ENCODE peak calls at places on chromosomes 12 and 14, in four cellular contexts. N is hepatocyte, M is brain microvascular endothelial cell, Y is HCT116. X is an unnamed sample. For H3K27me3, the result is how much of the 10 kb centered on the place peaks cover.

GRCh38 chr12:10716277-10716676 is 6.8 kb downstream of the YBX3 start:
- DNase-seq in N (no peak), Y (no peak), M (no peak), X (no peak)

GRCh38 chr12:29163146-29163545 is 14.1 kb downstream of the FAR2 start:
- DNase-seq in M (no peak), Y (no peak), N (no peak), X (no peak)

GRCh38 chr12:57455374-57456144 is 452 bp downstream of the INHBE start:
- DNase-seq in M (no peak), N (no peak), Y (no peak), X (no peak)

GRCh38 chr14:104107611-104108569 is 22.4 kb downstream of the ASPG start:
- DNase-seq in N (peak), Y (no peak), M (no peak), X (no peak)

GRCh38 chr14:94750371-94750770 is 19.5 kb downstream of the GSC start:
- DNase-seq in N (no peak), Y (no peak), M (no peak), X (no peak)

GRCh38 chr12:13288937-13289643 is 92.6 kb downstream of the EMP1 start:
- DNase-seq in N (no peak), M (no peak), Y (no peak), X (peak)

GRCh38 chr12:105100998-105101397 is 6.5 kb upstream of the WASHC4 start:
- DNase-seq in N (no peak), M (no peak), Y (no peak), X (peak)

GRCh38 chr12:92582466-92582865 is 120.3 kb upstream of the PLEKHG7 start:
- DNase-seq in N (no peak), Y (no peak), M (no peak), X (no peak)

GRCh38 chr14:69660344-69661193 is 49.2 kb downstream of the SUSD6 start:
- DNase-seq in M (no peak), N (no peak), Y (no peak), X (no peak)

GRCh38 chr12:100254876-100255275 is 12.0 kb downstream of the DEPDC4 start:
- DNase-seq in M (no peak), Y (no peak), N (no peak), X (no peak)

GRCh38 chr14:68658029-68658509 is 134.8 kb downstream of the ZFP36L1 start:
- DNase-seq in M (no peak), Y (no peak), N (no peak), X (no peak)

GRCh38 chr12:110790301-110790700 is 47.6 kb upstream of the PPP1CC start:
- DNase-seq in N (no peak), M (no peak), Y (no peak), X (peak)

GRCh38 chr12:16531623-16532022 is 74.3 kb downstream of the LMO3 start:
- DNase-seq in N (no peak), Y (no peak), M (no peak), X (no peak)

GRCh38 chr14:50354527-50354926 is 42.2 kb downstream of the CDKL1 start:
- DNase-seq in M (no peak), N (no peak), Y (no peak), X (peak)

GRCh38 chr12:121953695-121954094 is 35.3 kb downstream of the CFAP251 start:
- DNase-seq in N (no peak), M (no peak), Y (no peak), X (no peak)

GRCh38 chr12:118189761-118190181 is 53.8 kb downstream of the PEBP1 start:
- DNase-seq in M (peak), N (peak), Y (no peak), X (peak)

GRCh38 chr12:74689071-74689655 is 151.5 kb downstream of the ATXN7L3B start:
- DNase-seq in N (peak), Y (peak), M (peak), X (peak)

GRCh38 chr12:108615918-108616317 is 17.8 kb downstream of the SELPLG start:
- DNase-seq in N (no peak), M (no peak), Y (no peak), X (no peak)

GRCh38 chr12:6494351-6494743 is 445 bp downstream of the NCAPD2 start:
- DNase-seq in M (peak), N (no peak), Y (no peak), X (no peak)

GRCh38 chr14:81710232-81710845 is 176.7 kb upstream of the SEL1L start:
- DNase-seq in M (no peak), N (peak), Y (peak), X (peak)

DNA sequence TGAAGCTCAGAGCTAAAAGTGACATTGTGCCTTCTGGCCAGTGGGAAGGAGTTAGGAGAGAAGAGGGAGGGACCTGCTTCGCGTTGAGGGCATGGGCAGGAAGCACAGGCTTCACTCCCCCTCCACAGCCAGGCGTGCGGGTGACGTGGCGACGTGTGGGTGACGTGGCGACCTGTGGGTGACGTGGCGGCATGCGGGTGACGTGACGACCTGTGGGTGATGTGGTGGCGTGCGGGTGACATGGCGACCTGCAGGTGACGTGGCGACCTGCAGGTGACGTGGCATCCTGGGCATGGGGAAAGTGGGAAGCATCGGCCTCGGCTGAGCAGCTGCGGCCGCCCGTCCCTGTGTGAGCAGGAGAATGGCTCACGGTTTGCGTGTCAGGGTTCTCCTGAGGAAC is 8.2 kb upstream of the GALNT9 start:
- DNase-seq in N (no peak), Y (no peak), M (no peak), X (no peak)
- H3K27me3 ChIP-seq in N (under half), Y (under half), M (under half), X (half or more)

GRCh38 chr12:3205742-3206519 is 128.8 kb downstream of the TSPAN9 start:
- DNase-seq in Y (no peak), M (no peak), N (no peak), X (no peak)

GRCh38 chr12:3207858-3208257 is 130.7 kb downstream of the TSPAN9 start:
- DNase-seq in N (no peak), M (no peak), Y (peak), X (no peak)

GRCh38 chr12:3207174-3207573 is 130.0 kb downstream of the TSPAN9 start:
- DNase-seq in Y (no peak), N (no peak), M (no peak), X (no peak)

GRCh38 chr12:3204716-3205617 is 127.8 kb downstream of the TSPAN9 start:
- DNase-seq in N (no peak), M (no peak), Y (no peak), X (no peak)

DNA sequence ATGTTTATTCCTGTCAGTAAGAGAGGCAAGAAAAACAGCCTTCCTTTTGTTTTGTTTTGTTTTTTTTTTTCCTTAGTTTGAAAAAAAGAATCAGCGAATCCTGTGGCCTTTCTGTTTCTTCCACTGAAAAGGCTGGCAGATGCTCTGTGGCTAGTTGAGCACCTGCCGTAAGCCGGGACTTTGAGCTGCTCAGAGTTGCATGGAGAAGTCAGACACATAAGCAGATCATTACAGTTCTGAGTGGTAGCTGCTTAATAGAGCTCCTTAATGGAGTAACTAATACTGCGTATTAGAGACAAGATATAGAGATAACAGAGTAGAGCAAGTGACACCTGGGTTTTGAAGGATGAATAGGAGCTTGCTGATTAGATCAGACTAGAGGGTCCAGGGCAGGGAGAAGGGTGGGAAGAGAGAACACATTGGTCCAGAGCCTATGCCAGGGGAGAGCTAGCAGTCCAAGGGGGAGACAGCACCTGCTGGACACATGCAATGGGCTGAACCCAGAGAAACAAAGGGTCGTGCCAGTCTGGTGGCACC is 129.4 kb downstream of the TSPAN9 start:
- DNase-seq in M (no peak), N (no peak), Y (no peak), X (no peak)
- H3K27me3 ChIP-seq in M (under half), N (under half), Y (under half), X (under half)

GRCh38 chr14:67514203-67514607 is 18.9 kb upstream of the PLEKHH1 start:
- DNase-seq in M (no peak), Y (no peak), N (peak), X (no peak)

GRCh38 chr14:67517083-67517482 is 16.0 kb upstream of the PLEKHH1 start:
- DNase-seq in M (no peak), Y (no peak), N (peak), X (peak)

GRCh38 chr14:67514650-67515385 is 18.3 kb upstream of the PLEKHH1 start:
- DNase-seq in N (peak), Y (no peak), M (peak), X (peak)

GRCh38 chr14:67515386-67516079 is 17.6 kb upstream of the PLEKHH1 start:
- DNase-seq in M (no peak), N (no peak), Y (no peak), X (no peak)

GRCh38 chr14:67516679-67517078 is 16.4 kb upstream of the PLEKHH1 start:
- DNase-seq in N (no peak), Y (no peak), M (no peak), X (no peak)
- H3K27me3 ChIP-seq in N (under half), Y (under half), M (under half), X (under half)

GRCh38 chr12:132388379-132389015 is 59.1 kb upstream of the GALNT9 start:
- DNase-seq in N (no peak), M (no peak), Y (no peak), X (no peak)
- H3K27me3 ChIP-seq in N (half or more), M (under half), Y (under half), X (half or more)

DNA sequence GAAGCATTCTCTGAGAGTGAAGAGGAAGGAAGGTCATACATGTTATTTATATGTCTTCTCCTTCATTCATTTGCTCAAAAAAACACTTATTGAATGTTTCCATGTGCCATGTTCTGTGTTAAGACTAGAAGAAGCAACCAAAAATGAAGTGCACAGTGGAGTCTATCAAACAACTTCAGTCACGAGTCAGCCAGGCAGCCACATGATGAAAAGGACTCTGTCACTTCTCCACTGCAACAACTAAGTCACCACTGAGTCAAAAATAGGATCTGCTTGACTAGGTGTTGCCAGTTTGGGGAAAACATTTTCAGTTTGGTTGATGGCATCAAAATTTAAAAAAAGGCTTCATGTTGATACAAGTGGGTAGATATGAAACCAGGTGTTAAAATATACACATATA is 142.5 kb downstream of the PDE3A start:
- DNase-seq in N (no peak), Y (no peak), M (no peak), X (no peak)
- H3K27me3 ChIP-seq in N (under half), Y (under half), M (under half), X (under half)

GRCh38 chr14:96192049-96192448 is 12.6 kb upstream of the BDKRB2 start:
- DNase-seq in Y (no peak), M (no peak), N (no peak), X (no peak)

GRCh38 chr14:96194657-96195431 is 9.8 kb upstream of the BDKRB2 start:
- DNase-seq in Y (no peak), M (no peak), N (no peak), X (peak)

GRCh38 chr14:96195441-96196081 is 9.1 kb upstream of the BDKRB2 start:
- DNase-seq in N (peak), M (no peak), Y (no peak), X (no peak)

GRCh38 chr14:96192975-96193805 is 11.4 kb upstream of the BDKRB2 start:
- DNase-seq in M (no peak), N (no peak), Y (no peak), X (no peak)

GRCh38 chr14:96194262-96194656 is 10.4 kb upstream of the BDKRB2 start:
- DNase-seq in Y (no peak), M (no peak), N (no peak), X (no peak)
- H3K27me3 ChIP-seq in Y (under half), M (under half), N (under half), X (under half)